ENCODE peak calls at places on chromosomes 7 and 10, in five cellular contexts. O, Z, M, Q and L are unnamed samples.

GRCh38 chr10:28722065-28722803 is 44.9 kb downstream of the BAMBI start:
- DNase-seq in Q (peak; percentile 30), Z (peak; percentile 71), M (peak; percentile 67), O (peak; percentile 36), L (peak; percentile 53)

GRCh38 chr7:101814081-101814995 is 3.1 kb upstream of the CUX1 start:
- DNase-seq in O (peak; percentile 54), Q (peak; percentile 40), M (peak; percentile 77), Z (peak; percentile 95), L (peak; percentile 76)

GRCh38 chr10:62637249-62638061 is 167.1 kb upstream of the ADO start:
- DNase-seq in M (no peak), O (peak; percentile 3), Z (no peak), Q (no peak), L (no peak)

GRCh38 chr10:14879055-14879800 is 562 bp downstream of the SUV39H2 start:
- DNase-seq in Z (no peak), Q (no peak), O (no peak), M (no peak), L (no peak)

GRCh38 chr7:131040467-131040932 is 287.2 kb upstream of the MKLN1 start:
- DNase-seq in Z (peak; percentile 80), M (no peak), Q (peak; percentile 20), O (peak; percentile 82), L (peak; percentile 57)

GRCh38 chr10:99279626-99280111 is 44.0 kb upstream of the HPSE2 start:
- DNase-seq in O (no peak), M (no peak), Q (no peak), Z (no peak), L (no peak)

GRCh38 chr10:103193820-103194529 is 903 bp upstream of the NT5C2 start:
- DNase-seq in M (no peak), O (no peak), Q (no peak), Z (peak; percentile 16), L (no peak)

GRCh38 chr7:85475071-85475470 is 288.2 kb upstream of the SEMA3D start:
- DNase-seq in O (no peak), M (no peak), Q (no peak), Z (no peak), L (no peak)

GRCh38 chr7:70893422-70893821 is 238.5 kb upstream of the GALNT17 start:
- DNase-seq in M (no peak), O (no peak), Q (no peak), Z (no peak), L (no peak)

GRCh38 chr7:32154797-32155196 is 84.6 kb upstream of the PDE1C start:
- DNase-seq in O (peak; percentile 62), Q (no peak), M (no peak), Z (no peak), L (no peak)

GRCh38 chr7:151231964-151232271 is 365 bp upstream of the CHPF2 start:
- DNase-seq in O (no peak), M (no peak), Q (no peak), Z (no peak), L (no peak)

DNA sequence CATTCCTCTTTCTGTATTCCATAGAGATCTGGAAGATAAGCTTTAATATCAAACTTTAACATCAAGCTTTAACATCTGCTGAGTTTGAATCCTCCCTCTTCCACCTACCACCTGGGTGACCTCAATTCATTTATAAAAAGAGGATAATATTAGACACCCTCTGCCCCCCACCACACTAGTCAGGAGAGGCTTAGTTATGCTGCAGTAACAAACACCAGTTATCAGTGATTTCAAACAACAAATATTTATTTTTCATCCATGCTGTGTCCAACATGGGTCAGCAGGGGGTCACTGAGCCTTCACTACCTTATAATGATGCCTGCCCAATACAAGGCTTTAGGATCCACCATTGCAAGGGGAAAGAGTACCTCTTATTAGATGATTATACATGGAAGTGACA is 322.0 kb downstream of the RNLS start:
- DNase-seq in Z (no peak), Q (no peak), M (no peak), O (no peak), L (no peak)
- TF ChIP-seq CTCF in Z (no peak), Q (no peak), M (no peak), O (no peak), L (no peak)

GRCh38 chr10:11853468-11853867 is 30.3 kb downstream of the PROSER2 start:
- DNase-seq in M (no peak), O (no peak), Z (no peak), Q (no peak), L (no peak)
- TF ChIP-seq CTCF in M (no peak), O (peak; percentile 6), Z (peak; percentile 32), Q (peak; percentile 25), L (no peak)

GRCh38 chr10:35780970-35781642 is 139.0 kb upstream of the FZD8 start:
- DNase-seq in O (peak; percentile 24), M (no peak), Z (no peak), Q (no peak), L (no peak)
- TF ChIP-seq CTCF in O (no peak), M (no peak), Z (no peak), Q (no peak), L (no peak)

GRCh38 chr10:102065561-102066420 is 642 bp downstream of the HPS6 start:
- DNase-seq in Z (peak; percentile 79), O (no peak), Q (peak; percentile 25), M (peak; percentile 48), L (peak; percentile 63)
- TF ChIP-seq CTCF in Z (no peak), O (no peak), Q (no peak), M (no peak), L (no peak)

DNA sequence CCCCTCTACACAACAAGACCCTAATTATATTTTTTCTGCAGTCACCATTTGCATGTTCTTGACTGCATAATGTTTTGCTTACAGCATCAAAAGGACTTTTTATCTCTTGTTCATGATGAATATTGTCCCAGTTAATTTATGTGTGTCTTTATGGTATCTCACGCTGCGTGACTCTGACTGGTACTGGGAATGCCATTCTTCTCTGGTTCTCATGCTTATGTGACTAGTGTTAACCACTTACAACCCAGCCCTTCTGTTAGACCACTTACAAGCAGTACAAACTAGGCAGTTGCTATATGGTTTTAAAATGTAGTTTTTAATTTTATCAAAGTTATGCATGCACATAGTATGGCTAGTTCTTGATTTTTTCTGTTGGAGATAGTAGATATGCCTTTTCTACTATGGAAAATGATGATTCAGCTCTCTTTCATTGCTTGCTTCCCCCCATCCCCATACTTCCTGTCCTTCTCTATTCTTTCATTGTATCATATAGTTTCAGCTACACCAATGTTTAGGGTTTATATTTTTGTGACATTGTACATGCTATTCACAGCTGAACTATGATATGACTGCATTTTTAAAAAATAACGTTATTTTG is 24.9 kb downstream of the BZW2 start:
- DNase-seq in Q (no peak), Z (no peak), O (no peak), M (no peak), L (no peak)
- TF ChIP-seq CTCF in Q (no peak), Z (no peak), O (no peak), M (no peak), L (no peak)